ENCODE peak calls at places on chromosomes 13 and 19, in nine cellular contexts. G is heart left ventricle, X is suprapubic skin, Z is uterus, W is NB4, J is spleen, R is Peyer's patch, D is ovary, M is tibial nerve. O is an unnamed sample.

GRCh38 chr19:46603195-46603637 is 2.1 kb downstream of the CALM3 start:
- DNase-seq in X (no peak), G (peak; percentile 20), R (peak; percentile 87), M (no peak), J (peak; percentile 71), D (no peak), W (peak; percentile 37), Z (no peak), O (peak; percentile 76)

GRCh38 chr13:97004096-97004876 is 10.0 kb upstream of the OXGR1 start:
- DNase-seq in W (no peak), X (no peak), G (no peak), M (no peak), D (no peak), Z (no peak), R (no peak), J (no peak), O (no peak)

GRCh38 chr13:98083507-98083906 is 59.4 kb upstream of the FARP1 start:
- DNase-seq in W (no peak), Z (no peak), M (no peak), R (no peak), D (no peak), X (no peak), J (no peak), G (no peak), O (no peak)

GRCh38 chr13:29540334-29540733 is 55.2 kb downstream of the SLC7A1 start:
- DNase-seq in Z (no peak), X (no peak), R (no peak), G (no peak), D (no peak), W (no peak), M (no peak), J (no peak), O (no peak)

GRCh38 chr19:7916137-7916907 is 1.7 kb downstream of the TGFBR3L start:
- DNase-seq in G (no peak), R (peak; percentile 69), M (no peak), X (peak; percentile 71), D (no peak), J (peak; percentile 89), Z (no peak), W (peak; percentile 52), O (peak; percentile 83)

GRCh38 chr19:17549088-17549740 is 6.2 kb upstream of the COLGALT1 start:
- DNase-seq in X (no peak), G (no peak), W (no peak), D (no peak), Z (no peak), J (no peak), M (no peak), R (no peak), O (no peak)

GRCh38 chr13:106534844-106535551 is 464 bp downstream of the EFNB2 start:
- DNase-seq in W (no peak), G (no peak), X (peak; percentile 68), J (peak; percentile 87), D (peak; percentile 39), R (peak; percentile 70), M (no peak), Z (no peak), O (peak; percentile 35)

GRCh38 chr19:46357846-46358583 is 11.1 kb downstream of the PPP5C start:
- DNase-seq in W (no peak), X (peak; percentile 19), G (no peak), M (no peak), D (no peak), Z (no peak), R (no peak), J (no peak), O (no peak)

GRCh38 chr19:43782311-43782660 is 1.5 kb upstream of the KCNN4 start:
- DNase-seq in R (no peak), D (no peak), W (no peak), G (no peak), J (no peak), X (no peak), Z (no peak), M (no peak), O (no peak)

GRCh38 chr19:43784251-43784980 is 3.6 kb upstream of the KCNN4 start:
- DNase-seq in R (no peak), Z (no peak), X (no peak), M (no peak), G (no peak), W (peak; percentile 66), D (no peak), J (no peak), O (peak; percentile 63)

GRCh38 chr19:43783636-43784035 is 2.9 kb upstream of the KCNN4 start:
- DNase-seq in G (no peak), J (no peak), Z (no peak), X (no peak), M (no peak), R (no peak), W (no peak), D (no peak), O (no peak)

GRCh38 chr19:43781630-43782310 is 997 bp upstream of the KCNN4 start:
- DNase-seq in J (no peak), G (no peak), W (no peak), D (no peak), M (no peak), Z (no peak), R (peak; percentile 19), X (no peak), O (no peak)

DNA sequence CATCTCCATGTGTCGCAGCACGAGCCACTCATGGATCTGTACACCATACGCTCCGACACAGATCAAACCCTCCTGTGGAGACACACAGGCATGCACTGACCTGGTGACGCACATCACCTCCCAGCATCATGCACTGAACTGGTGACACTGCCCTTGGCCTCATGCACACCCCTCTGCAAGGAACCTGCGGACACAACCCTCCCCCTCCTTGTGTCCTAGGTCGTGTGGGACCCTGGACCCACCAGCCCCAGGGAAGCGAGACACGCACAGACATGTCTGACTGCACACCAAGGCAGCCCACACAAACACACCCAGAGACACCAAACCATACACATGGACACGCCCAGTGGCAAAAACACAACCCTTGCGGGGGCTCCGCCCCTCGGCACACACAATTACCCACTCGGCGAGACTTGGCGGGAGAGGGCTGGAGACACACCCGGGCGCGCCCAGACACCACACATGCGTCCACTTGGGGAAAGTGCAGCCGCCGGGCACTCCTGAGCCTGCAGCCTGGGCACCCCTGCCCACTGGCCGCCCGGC is 2.0 kb upstream of the KCNN4 start:
- DNase-seq in W (no peak), G (no peak), D (no peak), M (no peak), X (no peak), J (peak; percentile 87), R (peak; percentile 80), Z (no peak), O (peak; percentile 65)
- TF ChIP-seq POLR2A in W (no peak), G (no peak), D (no peak), M (no peak), X (no peak), J (no peak), R (peak; percentile 4), Z (no peak), O (no peak)

GRCh38 chr19:52700673-52701072 is 34.2 kb downstream of the ZNF611 start:
- DNase-seq in G (no peak), M (no peak), X (no peak), R (no peak), Z (no peak), J (no peak), D (no peak), W (no peak), O (no peak)
- TF ChIP-seq POLR2A in G (no peak), M (no peak), X (no peak), R (no peak), Z (no peak), J (no peak), D (no peak), W (no peak), O (no peak)

GRCh38 chr19:45075215-45076028 is 856 bp downstream of the ZNF296 start:
- DNase-seq in W (peak; percentile 92), D (no peak), M (no peak), X (no peak), G (peak; percentile 67), R (peak; percentile 91), J (peak; percentile 98), Z (no peak), O (peak; percentile 74)

GRCh38 chr19:45078390-45079062 is 534 bp upstream of the GEMIN7 start:
- DNase-seq in W (no peak), M (no peak), G (no peak), J (no peak), Z (no peak), X (no peak), D (no peak), R (no peak), O (no peak)

GRCh38 chr19:45074744-45075143 is 1.5 kb downstream of the ZNF296 start:
- DNase-seq in X (no peak), D (no peak), Z (no peak), W (no peak), M (no peak), J (no peak), G (no peak), R (no peak), O (no peak)

GRCh38 chr19:45076851-45077730 is 813 bp upstream of the ZNF296 start:
- DNase-seq in R (no peak), G (no peak), Z (no peak), W (no peak), D (no peak), J (no peak), M (no peak), X (no peak), O (peak; percentile 41)

GRCh38 chr19:45076029-45076850 is at the start of gene ZNF296:
- DNase-seq in W (peak; percentile 84), X (no peak), J (peak; percentile 97), Z (no peak), M (peak; percentile 41), R (peak; percentile 92), G (peak; percentile 72), D (no peak), O (peak; percentile 89)
- TF ChIP-seq POLR2A in W (peak; percentile 48), X (no peak), J (no peak), Z (no peak), M (peak; percentile 30), R (peak; percentile 80), G (no peak), D (no peak), O (peak; percentile 32)

GRCh38 chr19:1408300-1409203 is 1.2 kb downstream of the DAZAP1 start:
- DNase-seq in R (peak; percentile 70), Z (no peak), J (peak; percentile 90), W (peak; percentile 62), M (no peak), D (peak; percentile 50), G (peak; percentile 60), X (no peak), O (peak; percentile 69)

GRCh38 chr19:1407662-1408299 is 395 bp downstream of the DAZAP1 start:
- DNase-seq in X (no peak), M (no peak), W (peak; percentile 23), Z (no peak), R (no peak), G (peak; percentile 51), D (peak; percentile 53), J (peak; percentile 93), O (no peak)

GRCh38 chr19:1406496-1406817 is 929 bp upstream of the DAZAP1 start:
- DNase-seq in Z (no peak), R (no peak), M (no peak), J (no peak), G (no peak), W (no peak), D (no peak), X (no peak), O (no peak)

GRCh38 chr19:1409204-1410005 is 2.0 kb downstream of the DAZAP1 start:
- DNase-seq in W (no peak), J (no peak), G (no peak), M (no peak), X (no peak), D (no peak), R (no peak), Z (no peak), O (no peak)

DNA sequence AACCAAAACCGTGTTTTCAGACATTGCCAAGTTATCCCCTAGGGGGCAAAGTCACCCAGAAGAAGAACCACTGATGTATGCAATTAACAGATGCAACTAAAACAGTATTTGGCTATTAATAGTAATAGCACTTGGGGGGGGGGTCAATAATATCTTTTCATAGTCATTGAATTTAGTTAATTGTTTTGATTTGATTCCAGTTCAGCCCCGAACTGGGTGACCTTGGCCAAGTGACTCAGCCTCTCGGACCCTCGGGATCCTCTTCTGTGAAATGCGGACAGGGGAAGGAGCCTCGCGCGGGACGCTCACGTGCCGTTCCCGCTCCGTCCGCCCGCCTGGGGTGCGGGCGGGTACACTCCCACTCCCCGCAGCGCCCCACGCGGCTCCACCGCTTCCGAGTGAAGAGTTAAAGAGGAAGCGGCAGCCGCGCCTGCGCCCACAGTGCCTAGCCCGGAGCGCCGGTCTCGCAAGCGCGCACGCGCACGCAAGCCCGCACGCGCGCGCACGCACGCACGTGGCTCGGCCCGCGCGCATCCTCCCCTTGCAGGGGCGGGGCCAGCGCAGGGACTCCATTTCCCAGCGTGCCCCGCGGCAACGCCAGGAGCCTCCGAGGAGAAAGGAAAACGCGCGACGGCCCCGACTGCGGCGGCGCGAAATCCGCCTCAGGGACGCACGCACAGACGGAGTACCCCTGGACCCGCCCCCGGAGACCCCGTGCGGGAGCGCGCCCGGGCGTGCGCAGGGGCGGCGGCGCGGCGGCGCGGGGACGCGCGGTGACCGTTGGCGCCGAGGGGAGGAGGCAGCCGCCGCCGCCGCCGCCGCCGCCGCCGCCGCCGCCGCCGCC is at the start of gene DAZAP1:
- DNase-seq in R (peak; percentile 99), Z (peak; percentile 98), G (peak; percentile 100), W (peak; percentile 94), J (peak; percentile 99), X (peak; percentile 99), D (peak; percentile 99), M (peak; percentile 98), O (peak; percentile 99)
- TF ChIP-seq POLR2A in R (peak; percentile 20), Z (peak; percentile 64), G (no peak), W (peak; percentile 32), J (no peak), X (no peak), D (peak; percentile 39), M (peak; percentile 54), O (peak; percentile 69)